ENCODE peak calls at places on chromosomes 1 and 21, in five cellular contexts. B, H, R, J and G are unnamed samples.

GRCh38 chr1:37038079-37038702 is 3.9 kb upstream of the GRIK3 start:
- DNase-seq in B (no peak), H (no peak), R (no peak), J (peak), G (no peak)

GRCh38 chr1:174425121-174425520 is 22.6 kb upstream of the GPR52 start:
- DNase-seq in B (no peak), H (no peak), R (no peak), J (no peak), G (no peak)

GRCh38 chr21:29267666-29268065 is 31.1 kb upstream of the BACH1 start:
- DNase-seq in B (no peak), H (no peak), R (no peak), J (no peak), G (no peak)

GRCh38 chr21:15837603-15838002 is 107.8 kb downstream of the USP25 start:
- DNase-seq in B (no peak), H (no peak), R (no peak), J (no peak), G (no peak)

GRCh38 chr1:18731591-18732235 is 101.1 kb downstream of the PAX7 start:
- DNase-seq in B (no peak), H (no peak), R (no peak), J (peak), G (no peak)

GRCh38 chr1:3564921-3565831 is 46.1 kb downstream of the MEGF6 start:
- DNase-seq in B (no peak), H (peak), R (no peak), J (peak), G (peak)

GRCh38 chr1:214791961-214792360 is 189.0 kb downstream of the CENPF start:
- DNase-seq in B (no peak), H (no peak), R (no peak), J (no peak), G (no peak)

GRCh38 chr1:109509176-109510134 is at the start of gene AMIGO1:
- DNase-seq in B (peak), H (peak), R (peak), J (peak), G (no peak)

GRCh38 chr21:38938343-38938742 is 132.6 kb downstream of the ETS2 start:
- DNase-seq in B (no peak), H (no peak), R (no peak), J (peak), G (peak)

GRCh38 chr1:19864304-19865160 is 17.7 kb upstream of the OTUD3 start:
- DNase-seq in B (no peak), H (no peak), R (no peak), J (no peak), G (no peak)

GRCh38 chr1:38133304-38133703 is 86.7 kb upstream of the POU3F1 start:
- DNase-seq in B (no peak), H (no peak), R (no peak), J (peak), G (no peak)

GRCh38 chr1:8825985-8826481 is 8.6 kb upstream of the RERE start:
- DNase-seq in B (no peak), H (no peak), R (no peak), J (peak), G (no peak)

GRCh38 chr1:246923482-246923881 is 8.3 kb downstream of the AHCTF1 start:
- DNase-seq in B (no peak), H (no peak), R (no peak), J (no peak), G (no peak)

GRCh38 chr1:182143825-182144661 is 82.5 kb upstream of the ZNF648 start:
- DNase-seq in B (peak), H (no peak), R (peak), J (peak), G (no peak)

GRCh38 chr1:156104861-156105546 is 9.5 kb upstream of the LMNA start:
- DNase-seq in B (peak), H (no peak), R (no peak), J (peak), G (no peak)

GRCh38 chr21:20013851-20014250 is 984.4 kb upstream of the NCAM2 start:
- DNase-seq in B (no peak), H (no peak), R (no peak), J (no peak), G (no peak)

GRCh38 chr1:201678264-201679101 is 139.6 kb downstream of the NAV1 start:
- DNase-seq in B (no peak), H (no peak), R (no peak), J (peak), G (no peak)

GRCh38 chr1:153533689-153534201 is 2.0 kb downstream of the S100A6 start:
- DNase-seq in B (peak), H (peak), R (no peak), J (peak), G (no peak)

GRCh38 chr1:174982971-174983689 is 16.6 kb upstream of the CACYBP start:
- DNase-seq in B (no peak), H (peak), R (no peak), J (no peak), G (peak)

GRCh38 chr1:27049607-27050006 is 37.0 kb upstream of the TENT5B start:
- DNase-seq in B (no peak), H (no peak), R (no peak), J (peak), G (peak)

GRCh38 chr1:155026588-155026987 is 7.0 kb downstream of the DCST2 start:
- DNase-seq in B (no peak), H (no peak), R (no peak), J (no peak), G (no peak)

GRCh38 chr1:224357626-224358124 is 996 bp downstream of the CNIH4 start:
- DNase-seq in B (no peak), H (no peak), R (no peak), J (no peak), G (no peak)

GRCh38 chr21:33444499-33444898 is 35.3 kb downstream of the TMEM50B start:
- DNase-seq in B (no peak), H (no peak), R (no peak), J (no peak), G (no peak)

GRCh38 chr1:187070076-187070475 is 241.3 kb downstream of the PLA2G4A start:
- DNase-seq in B (no peak), H (no peak), R (no peak), J (no peak), G (no peak)

GRCh38 chr1:226691257-226691656 is 47.8 kb downstream of the ITPKB start:
- DNase-seq in B (peak), H (peak), R (no peak), J (no peak), G (no peak)

GRCh38 chr21:25964009-25964408 is 206.6 kb downstream of the APP start:
- DNase-seq in B (no peak), H (no peak), R (no peak), J (no peak), G (no peak)

GRCh38 chr1:53470584-53470983 is 11.4 kb downstream of the DMRTB1 start:
- DNase-seq in B (no peak), H (no peak), R (no peak), J (no peak), G (no peak)

GRCh38 chr1:220785166-220786056 is 1.3 kb upstream of the MTARC1 start:
- DNase-seq in B (no peak), H (no peak), R (no peak), J (peak), G (no peak)

GRCh38 chr1:112344754-112345423 is 51.1 kb upstream of the CTTNBP2NL start:
- DNase-seq in B (no peak), H (no peak), R (no peak), J (peak), G (peak)

GRCh38 chr1:221074325-221074724 is 195.1 kb downstream of the HLX start:
- DNase-seq in B (no peak), H (no peak), R (no peak), J (no peak), G (no peak)

GRCh38 chr1:67735806-67736627 is 51.0 kb downstream of the GADD45A start:
- DNase-seq in B (peak), H (no peak), R (peak), J (no peak), G (peak)

GRCh38 chr21:46295177-46295711 is 9.1 kb downstream of the YBEY start:
- DNase-seq in B (no peak), H (no peak), R (no peak), J (peak), G (no peak)

GRCh38 chr1:235113183-235113917 is 15.3 kb downstream of the TOMM20 start:
- DNase-seq in B (no peak), H (no peak), R (no peak), J (peak), G (no peak)

GRCh38 chr1:223628233-223628632 is 37.3 kb downstream of the CAPN8 start:
- DNase-seq in B (no peak), H (peak), R (peak), J (peak), G (no peak)

GRCh38 chr1:109804660-109805059 is 40.9 kb upstream of the EPS8L3 start:
- DNase-seq in B (no peak), H (no peak), R (no peak), J (peak), G (peak)

GRCh38 chr1:18721066-18721465 is 90.4 kb downstream of the PAX7 start:
- DNase-seq in B (no peak), H (no peak), R (no peak), J (no peak), G (no peak)

GRCh38 chr1:204092632-204093420 is 19.9 kb downstream of the SOX13 start:
- DNase-seq in B (no peak), H (no peak), R (no peak), J (no peak), G (no peak)
- H3K4me3 ChIP-seq in B (no peak), H (no peak), R (no peak), J (no peak), G (no peak)

GRCh38 chr1:84582802-84583587 is 8.8 kb upstream of the CTBS start:
- DNase-seq in B (no peak), H (no peak), R (no peak), J (peak), G (no peak)
- H3K4me3 ChIP-seq in B (no peak), H (no peak), R (no peak), J (peak), G (no peak)

GRCh38 chr1:10819198-10819901 is 22.9 kb upstream of the CASZ1 start:
- DNase-seq in B (no peak), H (no peak), R (no peak), J (peak), G (no peak)

GRCh38 chr1:10823000-10823401 is 26.6 kb upstream of the CASZ1 start:
- DNase-seq in B (peak), H (no peak), R (peak), J (no peak), G (no peak)

GRCh38 chr1:10820422-10820821 is 24.0 kb upstream of the CASZ1 start:
- DNase-seq in B (no peak), H (no peak), R (no peak), J (no peak), G (no peak)

GRCh38 chr1:10818262-10819197 is 22.1 kb upstream of the CASZ1 start:
- DNase-seq in B (no peak), H (no peak), R (peak), J (peak), G (no peak)

DNA sequence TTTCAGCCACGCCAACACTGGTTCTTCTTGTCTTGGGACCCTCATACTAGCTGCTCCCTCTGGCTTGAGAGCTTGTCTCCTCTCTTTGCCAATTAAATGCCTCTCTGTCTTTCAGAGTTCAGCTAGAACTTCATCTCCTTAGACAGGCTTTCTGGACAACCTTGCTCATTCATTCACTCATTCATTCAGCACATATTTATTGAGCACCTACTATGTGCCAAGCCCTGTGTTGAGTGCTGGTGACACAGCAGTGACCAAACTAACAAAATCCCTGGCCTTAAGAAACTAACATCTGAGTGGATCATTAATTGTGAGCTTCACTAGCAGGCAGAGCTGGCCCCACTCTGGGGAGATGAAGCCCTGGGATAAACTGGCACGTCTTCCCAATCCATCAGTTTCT is 24.9 kb upstream of the CASZ1 start:
- DNase-seq in B (no peak), H (no peak), R (no peak), J (no peak), G (no peak)
- H3K4me3 ChIP-seq in B (no peak), H (no peak), R (no peak), J (no peak), G (no peak)

GRCh38 chr1:78649628-78650027 is at the start of gene IFI44:
- DNase-seq in B (peak), H (peak), R (peak), J (no peak), G (peak)
- H3K4me3 ChIP-seq in B (peak), H (peak), R (peak), J (no peak), G (peak)

DNA sequence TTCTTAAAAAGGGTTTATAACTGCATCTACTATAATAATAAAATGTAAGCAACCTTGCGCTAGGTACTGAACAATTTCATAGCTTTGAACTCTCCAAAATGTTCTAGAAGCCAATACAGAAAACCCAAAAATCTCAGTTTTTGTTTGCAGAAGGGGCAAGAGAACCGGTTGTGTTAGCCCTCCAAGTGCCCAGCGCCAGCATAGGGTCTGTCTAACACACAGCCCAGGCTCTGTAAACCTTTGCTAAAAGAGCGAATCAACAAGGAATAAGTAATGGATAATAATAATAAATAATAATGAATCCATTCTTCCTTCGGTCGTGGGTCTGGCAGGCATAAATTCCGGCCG is 333 bp upstream of the CHAF1B start:
- DNase-seq in B (no peak), H (no peak), R (no peak), J (no peak), G (no peak)
- H3K4me3 ChIP-seq in B (peak), H (no peak), R (peak), J (peak), G (no peak)

GRCh38 chr1:159854101-159854692 is 8.3 kb downstream of the VSIG8 start:
- DNase-seq in B (peak), H (no peak), R (peak), J (peak), G (no peak)

GRCh38 chr1:159857889-159858288 is 4.6 kb downstream of the VSIG8 start:
- DNase-seq in B (no peak), H (no peak), R (no peak), J (no peak), G (no peak)

GRCh38 chr1:159854693-159855192 is 7.7 kb downstream of the VSIG8 start:
- DNase-seq in B (peak), H (peak), R (peak), J (peak), G (peak)

GRCh38 chr1:159856576-159856975 is 5.9 kb downstream of the VSIG8 start:
- DNase-seq in B (no peak), H (no peak), R (no peak), J (no peak), G (no peak)

DNA sequence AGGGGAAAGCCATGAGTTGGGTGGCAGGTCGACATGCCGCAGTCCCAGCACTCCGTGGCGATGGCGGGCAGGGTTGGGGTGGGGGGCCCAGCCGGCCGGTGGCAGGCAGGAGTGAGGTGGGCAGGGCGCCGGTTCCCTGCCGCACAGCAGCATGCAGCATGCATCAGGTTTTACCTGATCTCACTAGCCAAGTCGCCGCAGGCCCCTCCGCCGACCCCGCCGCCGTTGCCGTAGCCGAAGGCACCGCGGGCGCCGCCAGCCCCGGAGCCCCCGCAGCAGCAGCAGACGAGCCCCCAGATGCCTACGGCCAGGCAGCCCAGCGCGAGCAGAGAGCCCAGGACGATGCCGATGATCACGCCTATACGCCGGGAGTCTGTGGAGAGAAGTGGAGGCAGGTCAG is 6.7 kb downstream of the VSIG8 start:
- DNase-seq in B (no peak), H (no peak), R (no peak), J (no peak), G (no peak)
- H3K4me3 ChIP-seq in B (no peak), H (no peak), R (no peak), J (no peak), G (no peak)

GRCh38 chr1:61043010-61043820 is 39.1 kb upstream of the NFIA start:
- DNase-seq in B (peak), H (peak), R (peak), J (peak), G (peak)
- H3K4me3 ChIP-seq in B (peak), H (peak), R (peak), J (peak), G (peak)

DNA sequence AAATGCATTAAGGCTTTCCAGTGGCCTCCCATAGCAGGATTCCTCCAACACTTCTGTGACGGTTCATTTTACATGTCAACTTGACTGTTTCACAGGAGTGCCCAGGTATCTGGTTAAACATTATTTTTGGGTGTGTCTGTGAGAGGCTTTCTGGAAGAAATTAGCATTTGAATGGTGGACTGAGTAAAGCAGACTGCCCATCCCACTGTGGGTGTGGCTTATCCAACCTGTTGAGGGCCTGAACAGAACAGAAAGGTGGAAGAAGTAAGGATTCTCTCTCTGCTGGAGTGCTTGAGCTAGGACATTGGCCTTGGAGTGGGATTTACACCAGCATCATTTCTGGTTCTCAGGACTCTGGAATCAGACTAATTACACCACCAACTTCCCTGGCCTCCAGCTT is 85.6 kb downstream of the RGS7 start:
- DNase-seq in B (no peak), H (no peak), R (no peak), J (no peak), G (no peak)
- H3K4me3 ChIP-seq in B (no peak), H (no peak), R (no peak), J (no peak), G (no peak)

GRCh38 chr21:42666918-42667317 is 13.5 kb downstream of the PDE9A start:
- DNase-seq in B (no peak), H (no peak), R (no peak), J (no peak), G (no peak)

GRCh38 chr21:42670058-42670830 is 16.8 kb downstream of the PDE9A start:
- DNase-seq in B (no peak), H (no peak), R (no peak), J (no peak), G (no peak)

GRCh38 chr21:42669069-42669468 is 15.6 kb downstream of the PDE9A start:
- DNase-seq in B (peak), H (no peak), R (peak), J (peak), G (no peak)

GRCh38 chr21:42668193-42668592 is 14.8 kb downstream of the PDE9A start:
- DNase-seq in B (no peak), H (no peak), R (no peak), J (no peak), G (no peak)

DNA sequence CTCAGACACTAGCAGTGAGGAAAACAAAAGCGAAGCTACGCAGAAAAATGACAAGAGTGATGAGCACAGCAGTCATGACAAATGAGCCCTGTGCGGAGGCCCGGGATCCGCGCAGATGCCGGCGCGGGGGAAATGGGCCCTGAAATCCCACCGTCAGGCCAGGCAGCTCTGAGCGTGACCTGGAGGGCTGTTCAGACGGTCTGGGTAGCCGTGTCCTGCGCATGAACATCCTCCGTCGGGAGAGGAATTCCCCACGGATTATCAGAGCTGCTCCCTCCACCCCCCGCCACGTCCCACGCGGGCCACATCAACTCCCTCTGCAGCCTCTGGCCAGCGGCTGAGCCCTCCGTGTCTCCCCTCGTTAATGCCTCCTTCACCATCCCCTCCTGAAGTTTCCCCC is 15.2 kb downstream of the PDE9A start:
- DNase-seq in B (peak), H (no peak), R (no peak), J (no peak), G (no peak)
- H3K4me3 ChIP-seq in B (peak), H (no peak), R (no peak), J (no peak), G (no peak)

DNA sequence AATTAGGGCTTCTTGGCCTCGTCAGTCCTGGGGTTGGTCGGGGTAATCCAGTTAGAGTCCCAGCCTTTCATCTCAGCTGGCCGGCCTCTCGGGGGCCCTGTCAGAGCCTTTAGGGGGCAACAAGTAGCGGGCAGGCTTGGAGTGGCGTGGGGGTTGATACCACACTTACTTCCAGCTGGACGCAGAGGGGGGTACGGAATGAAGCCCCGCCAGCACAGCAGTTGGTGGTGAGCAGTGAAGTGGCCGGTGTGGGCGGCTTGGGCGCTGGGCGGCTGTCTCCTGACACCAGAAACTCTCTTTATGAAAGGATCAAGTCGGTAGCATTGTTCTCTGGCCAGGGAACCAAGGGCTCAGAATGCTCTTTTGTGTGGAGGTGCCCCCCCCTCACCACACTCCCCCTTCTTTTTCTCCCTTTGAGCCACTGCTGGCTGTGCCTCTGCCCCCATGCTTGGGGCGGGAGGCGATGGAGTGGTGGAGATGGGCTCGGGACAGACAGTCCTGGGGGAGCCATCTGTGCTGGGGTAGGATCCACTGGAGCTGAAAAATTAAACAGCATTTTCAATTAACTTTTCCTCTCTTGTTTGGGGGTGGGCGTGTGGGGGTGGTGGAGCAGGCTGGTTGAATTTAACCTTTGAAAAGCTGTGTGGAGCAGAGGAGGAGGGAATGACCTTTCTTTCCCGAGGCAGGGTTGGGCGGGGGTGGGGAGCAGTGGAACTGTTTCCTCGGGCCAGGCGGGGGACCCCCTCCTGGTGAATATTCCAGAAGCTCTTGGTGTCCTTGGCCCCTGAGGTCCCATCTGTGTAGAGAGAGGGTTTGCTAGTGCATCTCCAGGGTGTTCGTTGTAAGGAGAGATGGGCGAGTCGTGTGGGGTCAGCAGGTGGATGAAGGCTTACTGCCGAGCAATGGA is 102.7 kb downstream of the RNF220 start:
- DNase-seq in B (no peak), H (no peak), R (no peak), J (no peak), G (no peak)
- H3K4me3 ChIP-seq in B (no peak), H (no peak), R (no peak), J (no peak), G (no peak)